ENCODE peak calls at places on chromosome 3, in six cellular contexts. One of them, this sample, is unnamed.
A peak's percentile ranks its signal among the peaks of the same experiment; 100 is the strongest.

GRCh38 chr3:50573566-50574279 is 4.4 kb downstream of the HEMK1 start:
- DNase-seq in H1: no peak
- DNase-seq in H9: no peak
- DNase-seq in IMR-90: no peak
- DNase-seq in neuronal stem cell: no peak
- DNase-seq in mesenchymal stem cell: no peak
- DNase-seq in this sample: peak; percentile 81

GRCh38 chr3:123143669-123144411 is 57.9 kb upstream of the SEC22A start:
- DNase-seq in H1: no peak
- DNase-seq in H9: peak; percentile 50
- DNase-seq in IMR-90: peak; percentile 5
- DNase-seq in neuronal stem cell: no peak
- DNase-seq in mesenchymal stem cell: no peak
- DNase-seq in this sample: peak; percentile 12

GRCh38 chr3:32951410-32951811 is at the start of gene CCR4:
- DNase-seq in H1: peak; percentile 36
- DNase-seq in H9: no peak
- DNase-seq in IMR-90: no peak
- DNase-seq in neuronal stem cell: no peak
- DNase-seq in mesenchymal stem cell: no peak
- DNase-seq in this sample: no peak

GRCh38 chr3:108838411-108838810 is 15.8 kb downstream of the TRAT1 start:
- DNase-seq in H1: no peak
- DNase-seq in H9: no peak
- DNase-seq in IMR-90: no peak
- DNase-seq in neuronal stem cell: no peak
- DNase-seq in mesenchymal stem cell: no peak
- DNase-seq in this sample: no peak

GRCh38 chr3:126971891-126972351 is 11.0 kb upstream of the PLXNA1 start:
- DNase-seq in H1: no peak
- DNase-seq in H9: peak; percentile 56
- DNase-seq in IMR-90: peak; percentile 61
- DNase-seq in neuronal stem cell: no peak
- DNase-seq in mesenchymal stem cell: peak; percentile 88
- DNase-seq in this sample: peak; percentile 45

GRCh38 chr3:136750209-136750921 is 1.8 kb downstream of the STAG1 start:
- DNase-seq in H1: peak; percentile 29
- DNase-seq in H9: no peak
- DNase-seq in IMR-90: no peak
- DNase-seq in neuronal stem cell: no peak
- DNase-seq in mesenchymal stem cell: peak; percentile 29
- DNase-seq in this sample: no peak

GRCh38 chr3:65785065-65785645 is 253.6 kb downstream of the MAGI1 start:
- DNase-seq in H1: no peak
- DNase-seq in H9: no peak
- DNase-seq in IMR-90: peak; percentile 80
- DNase-seq in neuronal stem cell: peak; percentile 43
- DNase-seq in mesenchymal stem cell: peak; percentile 65
- DNase-seq in this sample: peak; percentile 75

GRCh38 chr3:13177236-13177635 is 104.0 kb upstream of the IQSEC1 start:
- DNase-seq in H1: no peak
- DNase-seq in H9: no peak
- DNase-seq in IMR-90: no peak
- DNase-seq in neuronal stem cell: no peak
- DNase-seq in mesenchymal stem cell: no peak
- DNase-seq in this sample: no peak

GRCh38 chr3:23916152-23916885 is 471 bp downstream of the NKIRAS1 start:
- DNase-seq in H1: no peak
- DNase-seq in H9: no peak
- DNase-seq in IMR-90: no peak
- DNase-seq in neuronal stem cell: no peak
- DNase-seq in mesenchymal stem cell: no peak
- DNase-seq in this sample: peak; percentile 82

GRCh38 chr3:100891827-100892226 is 101.4 kb downstream of the ABI3BP start:
- DNase-seq in H1: no peak
- DNase-seq in H9: no peak
- DNase-seq in IMR-90: peak; percentile 10
- DNase-seq in neuronal stem cell: no peak
- DNase-seq in mesenchymal stem cell: no peak
- DNase-seq in this sample: no peak

GRCh38 chr3:61783993-61784718 is 222.8 kb downstream of the PTPRG start:
- DNase-seq in H1: no peak
- DNase-seq in H9: no peak
- DNase-seq in IMR-90: peak; percentile 88
- DNase-seq in neuronal stem cell: no peak
- DNase-seq in mesenchymal stem cell: no peak
- DNase-seq in this sample: no peak

GRCh38 chr3:122560680-122561079 is 3.4 kb downstream of the PARP9 start:
- DNase-seq in H1: no peak
- DNase-seq in H9: no peak
- DNase-seq in IMR-90: peak; percentile 71
- DNase-seq in neuronal stem cell: no peak
- DNase-seq in mesenchymal stem cell: peak; percentile 71
- DNase-seq in this sample: peak; percentile 92

GRCh38 chr3:98741121-98741716 is 21.9 kb upstream of the ST3GAL6 start:
- DNase-seq in H1: no peak
- DNase-seq in H9: no peak
- DNase-seq in IMR-90: peak; percentile 70
- DNase-seq in neuronal stem cell: no peak
- DNase-seq in mesenchymal stem cell: peak; percentile 76
- DNase-seq in this sample: peak; percentile 81

GRCh38 chr3:65855370-65856100 is 183.2 kb downstream of the MAGI1 start:
- DNase-seq in H1: no peak
- DNase-seq in H9: no peak
- DNase-seq in IMR-90: peak; percentile 45
- DNase-seq in neuronal stem cell: no peak
- DNase-seq in mesenchymal stem cell: peak; percentile 51
- DNase-seq in this sample: peak; percentile 93

GRCh38 chr3:74537164-74537563 is 77.3 kb downstream of the CNTN3 start:
- DNase-seq in H1: no peak
- DNase-seq in H9: no peak
- DNase-seq in IMR-90: peak; percentile 80
- DNase-seq in neuronal stem cell: no peak
- DNase-seq in mesenchymal stem cell: no peak
- DNase-seq in this sample: no peak

GRCh38 chr3:122092460-122093165 is 37.5 kb downstream of the CD86 start:
- DNase-seq in H1: no peak
- DNase-seq in H9: peak; percentile 41
- DNase-seq in IMR-90: peak; percentile 31
- DNase-seq in neuronal stem cell: no peak
- DNase-seq in mesenchymal stem cell: peak; percentile 27
- DNase-seq in this sample: peak; percentile 55

GRCh38 chr3:41418961-41419691 is 219.8 kb downstream of the CTNNB1 start:
- DNase-seq in H1: no peak
- DNase-seq in H9: peak; percentile 36
- DNase-seq in IMR-90: peak; percentile 45
- DNase-seq in neuronal stem cell: no peak
- DNase-seq in mesenchymal stem cell: peak; percentile 60
- DNase-seq in this sample: peak; percentile 38

GRCh38 chr3:78906245-78906644 is 861.6 kb downstream of the ROBO1 start:
- DNase-seq in H1: no peak
- DNase-seq in H9: no peak
- DNase-seq in IMR-90: no peak
- DNase-seq in neuronal stem cell: no peak
- DNase-seq in mesenchymal stem cell: no peak
- DNase-seq in this sample: no peak

GRCh38 chr3:178975320-178975719 is 96.3 kb downstream of the ZMAT3 start:
- DNase-seq in H1: no peak
- DNase-seq in H9: no peak
- DNase-seq in IMR-90: no peak
- DNase-seq in neuronal stem cell: no peak
- DNase-seq in mesenchymal stem cell: no peak
- DNase-seq in this sample: no peak

GRCh38 chr3:174417568-174417967 is 441.6 kb upstream of the NAALADL2 start:
- DNase-seq in H1: no peak
- DNase-seq in H9: no peak
- DNase-seq in IMR-90: no peak
- DNase-seq in neuronal stem cell: no peak
- DNase-seq in mesenchymal stem cell: no peak
- DNase-seq in this sample: no peak

GRCh38 chr3:50150863-50151686 is 4.0 kb upstream of the SEMA3F start:
- DNase-seq in H1: peak; percentile 69
- DNase-seq in H9: peak; percentile 79
- DNase-seq in IMR-90: no peak
- DNase-seq in neuronal stem cell: no peak
- DNase-seq in mesenchymal stem cell: no peak
- DNase-seq in this sample: no peak

GRCh38 chr3:197495499-197495898 is 60.3 kb downstream of the BDH1 start:
- DNase-seq in H1: no peak
- DNase-seq in H9: no peak
- DNase-seq in IMR-90: no peak
- DNase-seq in neuronal stem cell: no peak
- DNase-seq in mesenchymal stem cell: no peak
- DNase-seq in this sample: no peak

GRCh38 chr3:107268461-107268860 is 108.8 kb upstream of the CCDC54 start:
- DNase-seq in H1: no peak
- DNase-seq in H9: no peak
- DNase-seq in IMR-90: no peak
- DNase-seq in neuronal stem cell: no peak
- DNase-seq in mesenchymal stem cell: no peak
- DNase-seq in this sample: no peak

GRCh38 chr3:78868570-78868969 is 899.2 kb downstream of the ROBO1 start:
- DNase-seq in H1: no peak
- DNase-seq in H9: no peak
- DNase-seq in IMR-90: no peak
- DNase-seq in neuronal stem cell: no peak
- DNase-seq in mesenchymal stem cell: no peak
- DNase-seq in this sample: no peak

GRCh38 chr3:43190682-43191081 is 84.8 kb upstream of the POMGNT2 start:
- DNase-seq in H1: no peak
- DNase-seq in H9: no peak
- DNase-seq in IMR-90: peak; percentile 91
- DNase-seq in neuronal stem cell: no peak
- DNase-seq in mesenchymal stem cell: peak; percentile 64
- DNase-seq in this sample: peak; percentile 46

GRCh38 chr3:72312339-72312738 is 527.4 kb upstream of the PROK2 start:
- DNase-seq in H1: no peak
- DNase-seq in H9: no peak
- DNase-seq in IMR-90: no peak
- DNase-seq in neuronal stem cell: no peak
- DNase-seq in mesenchymal stem cell: no peak
- DNase-seq in this sample: no peak

GRCh38 chr3:127662051-127662469 is 10.7 kb upstream of the ABTB1 start:
- DNase-seq in H1: no peak
- DNase-seq in H9: no peak
- DNase-seq in IMR-90: no peak
- DNase-seq in neuronal stem cell: no peak
- DNase-seq in mesenchymal stem cell: no peak
- DNase-seq in this sample: no peak

GRCh38 chr3:186821429-186822367 is 15.4 kb upstream of the RFC4 start:
- DNase-seq in H1: no peak
- DNase-seq in H9: no peak
- DNase-seq in IMR-90: peak; percentile 83
- DNase-seq in neuronal stem cell: no peak
- DNase-seq in mesenchymal stem cell: peak; percentile 60
- DNase-seq in this sample: peak; percentile 87

GRCh38 chr3:33980252-33980651 is 181.8 kb downstream of the PDCD6IP start:
- DNase-seq in H1: no peak
- DNase-seq in H9: no peak
- DNase-seq in IMR-90: peak; percentile 85
- DNase-seq in neuronal stem cell: no peak
- DNase-seq in mesenchymal stem cell: peak; percentile 29
- DNase-seq in this sample: peak; percentile 11

GRCh38 chr3:69867941-69868505 is 128.8 kb downstream of the MITF start:
- DNase-seq in H1: no peak
- DNase-seq in H9: no peak
- DNase-seq in IMR-90: peak; percentile 61
- DNase-seq in neuronal stem cell: no peak
- DNase-seq in mesenchymal stem cell: peak; percentile 27
- DNase-seq in this sample: no peak

GRCh38 chr3:69864141-69864540 is 124.9 kb downstream of the MITF start:
- DNase-seq in H1: no peak
- DNase-seq in H9: no peak
- DNase-seq in IMR-90: no peak
- DNase-seq in neuronal stem cell: no peak
- DNase-seq in mesenchymal stem cell: no peak
- DNase-seq in this sample: no peak

GRCh38 chr3:69866988-69867720 is 127.9 kb downstream of the MITF start:
- DNase-seq in H1: no peak
- DNase-seq in H9: no peak
- DNase-seq in IMR-90: peak; percentile 63
- DNase-seq in neuronal stem cell: no peak
- DNase-seq in mesenchymal stem cell: peak; percentile 37
- DNase-seq in this sample: no peak

GRCh38 chr3:69864751-69865150 is 125.5 kb downstream of the MITF start:
- DNase-seq in H1: no peak
- DNase-seq in H9: no peak
- DNase-seq in IMR-90: peak; percentile 58
- DNase-seq in neuronal stem cell: no peak
- DNase-seq in mesenchymal stem cell: no peak
- DNase-seq in this sample: no peak

GRCh38 chr3:69865920-69866679 is 126.8 kb downstream of the MITF start:
- DNase-seq in H1: no peak
- DNase-seq in H9: peak; percentile 33
- DNase-seq in IMR-90: peak; percentile 23
- DNase-seq in neuronal stem cell: no peak
- DNase-seq in mesenchymal stem cell: peak; percentile 33
- DNase-seq in this sample: no peak
- H2BK5ac ChIP-seq in H1: no peak overlapping the region
- H2BK5ac ChIP-seq in H9: no peak overlapping the region
- H2BK5ac ChIP-seq in IMR-90: peak overlapping the region; percentile 99
- H2BK5ac ChIP-seq in neuronal stem cell: no peak overlapping the region
- H2BK5ac ChIP-seq in mesenchymal stem cell: no peak overlapping the region
- H2BK5ac ChIP-seq in this sample: no peak overlapping the region

GRCh38 chr3:11161666-11162065 is 7.4 kb downstream of the HRH1 start:
- DNase-seq in H1: no peak
- DNase-seq in H9: peak; percentile 43
- DNase-seq in IMR-90: no peak
- DNase-seq in neuronal stem cell: no peak
- DNase-seq in mesenchymal stem cell: no peak
- DNase-seq in this sample: no peak
- H3K4ac ChIP-seq in H1: no peak overlapping the region
- H3K4ac ChIP-seq in H9: no peak overlapping the region
- H3K4ac ChIP-seq in IMR-90: peak overlapping the region; percentile 41
- H3K4ac ChIP-seq in neuronal stem cell: no peak overlapping the region
- H3K4ac ChIP-seq in mesenchymal stem cell: no peak overlapping the region
- H3K4ac ChIP-seq in this sample: no peak overlapping the region

DNA sequence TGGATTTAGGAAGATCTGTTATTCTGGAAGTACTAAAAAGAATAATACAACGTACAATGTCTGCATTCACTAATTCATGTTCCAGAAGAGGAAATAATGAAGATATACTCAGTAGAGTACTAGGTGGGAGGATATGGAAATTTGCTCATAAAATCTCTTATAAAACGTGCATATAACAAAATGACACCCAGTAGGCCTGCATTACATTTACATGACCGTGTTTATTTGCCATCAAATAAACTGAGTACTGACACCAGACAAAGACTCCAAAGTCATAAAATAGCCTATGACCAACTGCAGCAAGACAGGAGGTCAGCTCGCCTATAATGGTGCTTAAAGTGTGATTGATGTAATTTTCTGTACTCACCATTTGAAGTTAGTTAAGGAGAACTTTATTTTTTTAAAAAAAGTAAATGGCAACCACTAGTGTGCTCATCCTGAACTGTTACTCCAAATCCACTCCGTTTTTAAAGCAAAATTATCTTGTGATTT is 60.4 kb downstream of the DCUN1D1 start:
- DNase-seq in H1: no peak
- DNase-seq in H9: no peak
- DNase-seq in IMR-90: no peak
- DNase-seq in neuronal stem cell: no peak
- DNase-seq in mesenchymal stem cell: no peak
- DNase-seq in this sample: no peak
- H2AFZ ChIP-seq in H1: no peak overlapping the region
- H2AFZ ChIP-seq in H9: no peak overlapping the region
- H2AFZ ChIP-seq in IMR-90: no peak overlapping the region
- H2AFZ ChIP-seq in neuronal stem cell: no peak overlapping the region
- H2AFZ ChIP-seq in mesenchymal stem cell: no peak overlapping the region
- H2AFZ ChIP-seq in this sample: no peak overlapping the region

GRCh38 chr3:57692404-57693191 is at the start of gene DENND6A:
- DNase-seq in H1: peak; percentile 93
- DNase-seq in H9: peak; percentile 91
- DNase-seq in IMR-90: peak; percentile 86
- DNase-seq in neuronal stem cell: peak; percentile 91
- DNase-seq in mesenchymal stem cell: peak; percentile 90
- DNase-seq in this sample: peak; percentile 98
- H2BK5ac ChIP-seq in H1: peak within 1 kb of the TSS; percentile 91
- H2BK5ac ChIP-seq in H9: peak within 1 kb of the TSS; percentile 45
- H2BK5ac ChIP-seq in IMR-90: peak within 1 kb of the TSS; percentile 83
- H2BK5ac ChIP-seq in neuronal stem cell: peak within 1 kb of the TSS; percentile 91
- H2BK5ac ChIP-seq in mesenchymal stem cell: peak within 1 kb of the TSS; percentile 21
- H2BK5ac ChIP-seq in this sample: peak within 1 kb of the TSS; percentile 98

This sample was measured in trophoblast cell.